ENCODE peak calls at places on chromosome 21, in eight cellular contexts. P is GM23338, F is neural progenitor cell, X is esophagus squamous epithelium, E is lower lobe of right lung, O is heart left ventricle, R is transverse colon, V is IMR-90. K is an unnamed sample.

GRCh38 chr21:32022141-32022540 is 149.3 kb downstream of the HUNK start:
- DNase-seq in P (no peak), F (no peak), X (no peak), E (no peak), O (no peak), R (no peak), V (no peak), K (no peak)

GRCh38 chr21:38820471-38821239 is 14.9 kb downstream of the ETS2 start:
- DNase-seq in P (no peak), F (no peak), X (no peak), E (peak; percentile 82), O (no peak), R (peak; percentile 75), V (no peak), K (no peak)

GRCh38 chr21:15631342-15631741 is 98.4 kb upstream of the USP25 start:
- DNase-seq in P (no peak), F (no peak), X (no peak), E (no peak), O (no peak), R (no peak), V (peak; percentile 71), K (no peak)

GRCh38 chr21:25371831-25372434 is 235.3 kb downstream of the MRPL39 start:
- DNase-seq in P (no peak), F (no peak), X (no peak), E (no peak), O (no peak), R (no peak), V (no peak), K (no peak)

GRCh38 chr21:44682580-44683151 is 703 bp upstream of the KRTAP12-1 start:
- DNase-seq in P (no peak), F (no peak), X (no peak), E (no peak), O (no peak), R (no peak), V (no peak), K (no peak)

GRCh38 chr21:32456497-32456918 is 44.0 kb downstream of the EVA1C start:
- DNase-seq in P (no peak), F (no peak), X (no peak), E (no peak), O (no peak), R (no peak), V (peak; percentile 84), K (no peak)

GRCh38 chr21:37220433-37220980 is 46.6 kb downstream of the VPS26C start:
- DNase-seq in P (peak; percentile 66), F (no peak), X (no peak), E (no peak), O (no peak), R (peak; percentile 23), V (peak; percentile 50), K (no peak)

GRCh38 chr21:15742052-15742451 is 12.3 kb downstream of the USP25 start:
- DNase-seq in P (no peak), F (peak; percentile 15), X (no peak), E (no peak), O (no peak), R (no peak), V (peak; percentile 12), K (no peak)

GRCh38 chr21:36729301-36729970 is 30.5 kb downstream of the SIM2 start:
- DNase-seq in P (no peak), F (no peak), X (no peak), E (no peak), O (no peak), R (no peak), V (no peak), K (no peak)

GRCh38 chr21:18335651-18336050 is 67.9 kb downstream of the TMPRSS15 start:
- DNase-seq in P (no peak), F (no peak), X (no peak), E (no peak), O (no peak), R (no peak), V (no peak), K (no peak)
- TF ChIP-seq CTCF in P (no peak), F (no peak), X (no peak), E (no peak), O (no peak), R (no peak), V (no peak), K (no peak)

GRCh38 chr21:41370840-41371697 is 9.2 kb downstream of the MX2 start:
- DNase-seq in P (no peak), F (no peak), X (no peak), E (no peak), O (no peak), R (no peak), V (no peak), K (no peak)
- H3K27ac ChIP-seq in P (no peak overlapping the region), F (no peak overlapping the region), X (no peak overlapping the region), E (no peak overlapping the region), O (no peak overlapping the region), R (no peak overlapping the region), V (no peak overlapping the region), K (peak overlapping the region; percentile 23)

GRCh38 chr21:41681336-41681801 is 85.5 kb downstream of the RIPK4 start:
- DNase-seq in P (no peak), F (no peak), X (no peak), E (no peak), O (no peak), R (peak; percentile 50), V (no peak), K (no peak)

GRCh38 chr21:41680444-41681335 is 86.2 kb downstream of the RIPK4 start:
- DNase-seq in P (peak; percentile 34), F (no peak), X (no peak), E (no peak), O (no peak), R (no peak), V (no peak), K (no peak)

GRCh38 chr21:41677671-41678015 is 89.2 kb downstream of the RIPK4 start:
- DNase-seq in P (no peak), F (no peak), X (no peak), E (no peak), O (no peak), R (no peak), V (no peak), K (no peak)

GRCh38 chr21:41678016-41678935 is 88.6 kb downstream of the RIPK4 start:
- DNase-seq in P (peak; percentile 44), F (no peak), X (no peak), E (peak; percentile 67), O (no peak), R (peak; percentile 80), V (peak; percentile 8), K (no peak)

GRCh38 chr21:41678944-41679343 is 87.9 kb downstream of the RIPK4 start:
- DNase-seq in P (peak; percentile 98), F (peak; percentile 96), X (peak; percentile 42), E (peak; percentile 97), O (peak; percentile 95), R (peak; percentile 96), V (peak; percentile 94), K (peak; percentile 86)
- H3K4me3 ChIP-seq in P (no peak overlapping the region), F (no peak overlapping the region), X (peak overlapping the region; percentile 30), E (peak overlapping the region; percentile 21), O (no peak overlapping the region), R (no peak overlapping the region), V (no peak overlapping the region), K (no peak overlapping the region)

DNA sequence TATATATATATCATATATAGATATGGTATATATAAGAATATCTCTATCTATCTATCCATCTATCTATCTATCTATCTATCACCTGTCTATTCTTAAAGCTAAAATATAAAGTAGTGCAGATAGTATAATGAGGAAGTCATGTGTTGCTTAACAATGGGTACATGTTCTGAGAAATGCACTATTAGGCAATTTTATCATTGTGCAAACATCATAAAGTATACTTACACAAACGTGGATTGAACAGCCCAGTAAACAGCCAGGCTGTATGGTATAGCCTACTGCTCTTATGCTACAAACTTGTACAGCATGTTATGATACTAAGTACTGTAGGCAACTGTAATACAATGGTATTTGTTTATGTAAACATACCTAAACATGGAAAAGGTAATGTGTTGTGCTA is 621.0 kb upstream of the NCAM2 start:
- DNase-seq in P (no peak), F (no peak), X (no peak), E (no peak), O (no peak), R (no peak), V (no peak), K (no peak)
- TF ChIP-seq CTCF in P (no peak), F (no peak), X (no peak), E (no peak), O (no peak), R (no peak), V (no peak), K (no peak)

K was measured in left ventricle myocardium inferior.